ENCODE peak calls at places on chromosomes 12 and 14, in ten cellular contexts. O, S, Z, P, M, Q, G, U, D and K are unnamed samples.

GRCh38 chr12:83052890-83053541 is 366.3 kb downstream of the TMTC2 start:
- DNase-seq in O (no peak), S (no peak), Z (no peak), P (no peak), M (no peak), Q (no peak), G (no peak), U (no peak), D (no peak), K (no peak)

GRCh38 chr14:34826661-34827060 is 48.5 kb downstream of the BAZ1A start:
- DNase-seq in O (peak), S (no peak), Z (no peak), P (no peak), M (no peak), Q (no peak), G (no peak), U (peak), D (peak), K (no peak)

GRCh38 chr12:124548854-124549378 is 18.5 kb downstream of the NCOR2 start:
- DNase-seq in O (peak), S (peak), Z (no peak), P (no peak), M (no peak), Q (peak), G (no peak), U (peak), D (no peak), K (no peak)

GRCh38 chr14:105089746-105090492 is 24.7 kb upstream of the GPR132 start:
- DNase-seq in O (no peak), S (no peak), Z (no peak), P (no peak), M (no peak), Q (peak), G (no peak), U (no peak), D (no peak), K (no peak)

GRCh38 chr12:30691122-30691879 is 4.4 kb downstream of the IPO8 start:
- DNase-seq in O (peak), S (peak), Z (no peak), P (no peak), M (no peak), Q (peak), G (no peak), U (peak), D (peak), K (no peak)

GRCh38 chr14:100540141-100540925 is 46.9 kb downstream of the BEGAIN start:
- DNase-seq in O (no peak), S (peak), Z (no peak), P (peak), M (no peak), Q (peak), G (no peak), U (no peak), D (no peak), K (no peak)

GRCh38 chr12:18576104-18576622 is 161.6 kb downstream of the PLCZ1 start:
- DNase-seq in O (peak), S (no peak), Z (no peak), P (no peak), M (no peak), Q (no peak), G (no peak), U (peak), D (peak), K (no peak)

GRCh38 chr14:50599700-50600444 is 39.9 kb downstream of the ATL1 start:
- DNase-seq in O (peak), S (peak), Z (peak), P (no peak), M (no peak), Q (no peak), G (no peak), U (peak), D (peak), K (no peak)

GRCh38 chr12:27530157-27530922 is 6.3 kb downstream of the PPFIBP1 start:
- DNase-seq in O (no peak), S (no peak), Z (no peak), P (no peak), M (no peak), Q (no peak), G (no peak), U (peak), D (no peak), K (no peak)

GRCh38 chr14:39232554-39233415 is 930 bp upstream of the MIA2 start:
- DNase-seq in O (no peak), S (peak), Z (no peak), P (no peak), M (no peak), Q (no peak), G (no peak), U (peak), D (peak), K (peak)

GRCh38 chr12:46179693-46180452 is 89.0 kb downstream of the SLC38A1 start:
- DNase-seq in O (no peak), S (no peak), Z (no peak), P (no peak), M (no peak), Q (no peak), G (no peak), U (no peak), D (no peak), K (no peak)

GRCh38 chr12:12720637-12721250 is 3.6 kb downstream of the CDKN1B start:
- DNase-seq in O (no peak), S (no peak), Z (peak), P (no peak), M (no peak), Q (no peak), G (no peak), U (no peak), D (no peak), K (no peak)

GRCh38 chr14:77320238-77320935 is at the start of gene POMT2:
- DNase-seq in O (peak), S (peak), Z (peak), P (peak), M (peak), Q (peak), G (peak), U (peak), D (peak), K (peak)

GRCh38 chr12:57069522-57069921 is 9.1 kb downstream of the NEMP1 start:
- DNase-seq in O (peak), S (peak), Z (peak), P (no peak), M (peak), Q (peak), G (peak), U (peak), D (peak), K (peak)

GRCh38 chr12:1662761-1663439 is 28.0 kb upstream of the ADIPOR2 start:
- DNase-seq in O (peak), S (no peak), Z (peak), P (no peak), M (peak), Q (peak), G (peak), U (peak), D (peak), K (no peak)

GRCh38 chr12:122356192-122356635 is 66.3 kb downstream of the CLIP1 start:
- DNase-seq in O (peak), S (peak), Z (peak), P (no peak), M (peak), Q (no peak), G (peak), U (peak), D (peak), K (peak)

GRCh38 chr14:85531141-85531593 is 1.2 kb downstream of the FLRT2 start:
- DNase-seq in O (peak), S (no peak), Z (peak), P (peak), M (no peak), Q (peak), G (no peak), U (peak), D (peak), K (no peak)

GRCh38 chr12:2739832-2740641 is 54.7 kb upstream of the FKBP4 start:
- DNase-seq in O (peak), S (peak), Z (peak), P (no peak), M (no peak), Q (no peak), G (no peak), U (peak), D (peak), K (no peak)

GRCh38 chr12:119938049-119938667 is 50.9 kb upstream of the BICDL1 start:
- DNase-seq in O (peak), S (peak), Z (peak), P (peak), M (peak), Q (no peak), G (peak), U (peak), D (peak), K (peak)

GRCh38 chr14:104222396-104223036 is 84.1 kb downstream of the KIF26A start:
- DNase-seq in O (no peak), S (no peak), Z (no peak), P (no peak), M (no peak), Q (peak), G (no peak), U (no peak), D (no peak), K (no peak)

GRCh38 chr12:27179399-27180214 is 64.5 kb upstream of the STK38L start:
- DNase-seq in O (peak), S (peak), Z (peak), P (no peak), M (no peak), Q (no peak), G (no peak), U (peak), D (peak), K (no peak)

GRCh38 chr12:99110212-99110611 is 465.1 kb downstream of the APAF1 start:
- DNase-seq in O (no peak), S (no peak), Z (no peak), P (no peak), M (no peak), Q (no peak), G (no peak), U (no peak), D (no peak), K (no peak)

GRCh38 chr12:89544730-89545184 is 18.9 kb upstream of the POC1B start:
- DNase-seq in O (no peak), S (peak), Z (peak), P (peak), M (no peak), Q (peak), G (no peak), U (peak), D (no peak), K (no peak)

GRCh38 chr14:53608369-53608768 is 348.3 kb downstream of the BMP4 start:
- DNase-seq in O (peak), S (no peak), Z (no peak), P (no peak), M (no peak), Q (no peak), G (no peak), U (peak), D (peak), K (no peak)

GRCh38 chr12:47362131-47362686 is 282.4 kb upstream of the AMIGO2 start:
- DNase-seq in O (no peak), S (no peak), Z (no peak), P (no peak), M (no peak), Q (no peak), G (no peak), U (peak), D (no peak), K (no peak)

GRCh38 chr12:89695100-89695499 is 13.5 kb downstream of the ATP2B1 start:
- DNase-seq in O (peak), S (peak), Z (no peak), P (no peak), M (no peak), Q (no peak), G (no peak), U (peak), D (peak), K (no peak)

GRCh38 chr12:8033153-8034044 is 883 bp downstream of the FOXJ2 start:
- DNase-seq in O (peak), S (peak), Z (peak), P (peak), M (no peak), Q (peak), G (peak), U (peak), D (peak), K (peak)

GRCh38 chr12:56188786-56189335 is 422 bp downstream of the SMARCC2 start:
- DNase-seq in O (no peak), S (no peak), Z (peak), P (no peak), M (peak), Q (peak), G (no peak), U (peak), D (no peak), K (no peak)

GRCh38 chr12:99137124-99137845 is 492.2 kb downstream of the APAF1 start:
- DNase-seq in O (no peak), S (no peak), Z (peak), P (no peak), M (no peak), Q (no peak), G (no peak), U (no peak), D (no peak), K (no peak)

GRCh38 chr14:68733086-68733621 is 59.7 kb downstream of the ZFP36L1 start:
- DNase-seq in O (peak), S (no peak), Z (no peak), P (no peak), M (no peak), Q (no peak), G (no peak), U (no peak), D (peak), K (no peak)